ENCODE peak calls at places on chromosome 4, in four cellular contexts. Q, I, J and O are unnamed samples.

GRCh38 chr4:19776021-19776459 is 475.7 kb upstream of the SLIT2 start:
- DNase-seq in Q (peak; percentile 22), I (no peak), J (peak; percentile 80), O (no peak)

GRCh38 chr4:121785479-121785878 is 15.6 kb upstream of the EXOSC9 start:
- DNase-seq in Q (no peak), I (no peak), J (no peak), O (no peak)

GRCh38 chr4:139050436-139050835 is 34.9 kb downstream of the NOCT start:
- DNase-seq in Q (no peak), I (no peak), J (no peak), O (no peak)

GRCh38 chr4:76993787-76994641 is 44.5 kb downstream of the SEPTIN11 start:
- DNase-seq in Q (no peak), I (no peak), J (no peak), O (peak; percentile 28)

GRCh38 chr4:127211377-127212268 is 421.1 kb upstream of the INTU start:
- DNase-seq in Q (no peak), I (no peak), J (no peak), O (no peak)

GRCh38 chr4:78781086-78781630 is 5.0 kb downstream of the BMP2K start:
- DNase-seq in Q (no peak), I (no peak), J (no peak), O (no peak)

GRCh38 chr4:106395582-106395981 is 27.0 kb upstream of the GIMD1 start:
- DNase-seq in Q (no peak), I (no peak), J (no peak), O (no peak)

GRCh38 chr4:137641554-137641953 is 109.3 kb upstream of the PCDH18 start:
- DNase-seq in Q (no peak), I (no peak), J (no peak), O (no peak)

GRCh38 chr4:182144621-182145359 is 98.4 kb upstream of the TENM3 start:
- DNase-seq in Q (peak; percentile 24), I (no peak), J (peak; percentile 25), O (no peak)

GRCh38 chr4:25440478-25441030 is 63.5 kb downstream of the ANAPC4 start:
- DNase-seq in Q (no peak), I (no peak), J (no peak), O (no peak)

GRCh38 chr4:123345132-123345923 is 51.3 kb upstream of the SPRY1 start:
- DNase-seq in Q (no peak), I (no peak), J (no peak), O (no peak)

GRCh38 chr4:165814256-165815010 is 58.6 kb upstream of the TLL1 start:
- DNase-seq in Q (peak; percentile 80), I (no peak), J (peak; percentile 44), O (no peak)

GRCh38 chr4:77308843-77309242 is 151.8 kb downstream of the CCNG2 start:
- DNase-seq in Q (peak; percentile 25), I (no peak), J (no peak), O (no peak)

GRCh38 chr4:185872747-185873380 is 60.9 kb upstream of the SORBS2 start:
- DNase-seq in Q (no peak), I (no peak), J (no peak), O (no peak)

GRCh38 chr4:78149737-78150136 is 92.6 kb downstream of the FRAS1 start:
- DNase-seq in Q (no peak), I (no peak), J (no peak), O (no peak)